ENCODE peak calls at places on chromosome 20, in ten cellular contexts. W, K, V, Y, M, G, T, D, S and E are unnamed samples.

GRCh38 chr20:12925214-12925755 is 83.5 kb upstream of the SPTLC3 start:
- DNase-seq in W (peak; percentile 26), K (peak; percentile 63), V (peak; percentile 79), Y (peak; percentile 44), M (peak; percentile 39), G (peak; percentile 88), T (no peak), D (peak; percentile 39), S (peak; percentile 81), E (peak; percentile 81)

GRCh38 chr20:25250508-25250907 is 2.6 kb downstream of the PYGB start:
- DNase-seq in W (no peak), K (no peak), V (no peak), Y (no peak), M (no peak), G (no peak), T (no peak), D (no peak), S (no peak), E (peak; percentile 45)

GRCh38 chr20:663315-664090 is 10.5 kb upstream of the SRXN1 start:
- DNase-seq in W (no peak), K (no peak), V (no peak), Y (no peak), M (no peak), G (no peak), T (no peak), D (no peak), S (no peak), E (peak; percentile 26)

GRCh38 chr20:50344232-50345071 is 153.8 kb downstream of the CEBPB start:
- DNase-seq in W (no peak), K (no peak), V (no peak), Y (no peak), M (no peak), G (no peak), T (no peak), D (no peak), S (no peak), E (no peak)

GRCh38 chr20:23092861-23093543 is 6.9 kb upstream of the CD93 start:
- DNase-seq in W (no peak), K (no peak), V (no peak), Y (no peak), M (no peak), G (no peak), T (no peak), D (no peak), S (no peak), E (no peak)

GRCh38 chr20:19726126-19726525 is 31.9 kb upstream of the RIN2 start:
- DNase-seq in W (peak; percentile 17), K (no peak), V (peak; percentile 4), Y (no peak), M (no peak), G (peak; percentile 13), T (no peak), D (no peak), S (no peak), E (peak; percentile 49)

GRCh38 chr20:47040506-47041125 is 146.0 kb downstream of the EYA2 start:
- DNase-seq in W (no peak), K (no peak), V (no peak), Y (no peak), M (no peak), G (no peak), T (no peak), D (no peak), S (no peak), E (no peak)

GRCh38 chr20:62875419-62876355 is 14.1 kb upstream of the TCFL5 start:
- DNase-seq in W (peak; percentile 97), K (peak; percentile 78), V (peak; percentile 81), Y (peak; percentile 77), M (peak; percentile 86), G (peak; percentile 78), T (no peak), D (peak; percentile 62), S (peak; percentile 11), E (peak; percentile 86)

GRCh38 chr20:9256359-9256758 is 187.5 kb downstream of the PLCB4 start:
- DNase-seq in W (no peak), K (no peak), V (no peak), Y (no peak), M (no peak), G (no peak), T (no peak), D (no peak), S (no peak), E (no peak)

GRCh38 chr20:32678948-32679347 is 5.2 kb upstream of the C20orf203 start:
- DNase-seq in W (no peak), K (no peak), V (no peak), Y (peak; percentile 66), M (peak; percentile 79), G (no peak), T (no peak), D (no peak), S (no peak), E (peak; percentile 22)

GRCh38 chr20:58765795-58766194 is 73.2 kb downstream of the NPEPL1 start:
- DNase-seq in W (no peak), K (no peak), V (no peak), Y (no peak), M (no peak), G (no peak), T (no peak), D (no peak), S (no peak), E (no peak)